ENCODE peak calls at places on chromosome 4, in four cellular contexts. C is cardiac muscle cell, U is A549, L is mammary epithelial cell. K is an unnamed sample.

GRCh38 chr4:102326951-102327350 is 18.3 kb downstream of the SLC39A8 start:
- DNase-seq in L (no peak), C (no peak), U (no peak), K (no peak)

GRCh38 chr4:73127839-73128448 is 58.4 kb upstream of the COX18 start:
- DNase-seq in U (peak; percentile 8), L (no peak), C (peak; percentile 4), K (peak; percentile 23)

GRCh38 chr4:7540654-7541413 is 106.1 kb upstream of the PSAPL1 start:
- DNase-seq in U (no peak), C (no peak), L (no peak), K (no peak)

GRCh38 chr4:166972071-166972470 is 262.2 kb downstream of the SPOCK3 start:
- DNase-seq in L (peak; percentile 70), C (no peak), U (no peak), K (peak; percentile 22)

GRCh38 chr4:55247521-55247920 is 98.5 kb upstream of the SRD5A3 start:
- DNase-seq in U (no peak), C (no peak), L (no peak), K (no peak)

GRCh38 chr4:102474736-102475504 is 26.2 kb upstream of the NFKB1 start:
- DNase-seq in U (no peak), C (no peak), L (no peak), K (no peak)

GRCh38 chr4:14919785-14920184 is 82.5 kb upstream of the CPEB2 start:
- DNase-seq in L (no peak), U (no peak), C (no peak), K (no peak)

GRCh38 chr4:3396611-3397010 is 45.2 kb upstream of the HGFAC start:
- DNase-seq in C (no peak), L (no peak), U (no peak), K (no peak)

GRCh38 chr4:40548256-40548655 is 81.4 kb downstream of the RBM47 start:
- DNase-seq in U (no peak), C (no peak), L (no peak), K (peak; percentile 31)

GRCh38 chr4:165604181-165604580 is 225.4 kb downstream of the CPE start:
- DNase-seq in C (no peak), U (no peak), L (no peak), K (no peak)

GRCh38 chr4:70630162-70630561 is 1.6 kb downstream of the ENAM start:
- DNase-seq in C (no peak), L (no peak), U (no peak), K (no peak)

GRCh38 chr4:8148785-8149435 is 9.7 kb downstream of the ABLIM2 start:
- DNase-seq in U (no peak), L (no peak), C (no peak), K (no peak)

GRCh38 chr4:46649390-46649789 is 259.5 kb upstream of the GABRA2 start:
- DNase-seq in U (no peak), L (no peak), C (no peak), K (no peak)

GRCh38 chr4:24689212-24689611 is 104.9 kb upstream of the DHX15 start:
- DNase-seq in U (no peak), C (no peak), L (no peak), K (no peak)

GRCh38 chr4:184284742-184285141 is 67.1 kb upstream of the ENPP6 start:
- DNase-seq in C (no peak), U (no peak), L (no peak), K (no peak)

GRCh38 chr4:23932935-23933334 is 43.1 kb upstream of the PPARGC1A start:
- DNase-seq in L (no peak), U (no peak), C (no peak), K (no peak)

GRCh38 chr4:136651278-136651667 is 881.0 kb downstream of the PCDH18 start:
- DNase-seq in L (no peak), C (no peak), U (no peak), K (no peak)

GRCh38 chr4:143382539-143382938 is 45.9 kb downstream of the GAB1 start:
- DNase-seq in U (no peak), L (peak; percentile 35), C (no peak), K (no peak)

GRCh38 chr4:179625391-179625790 is 2183.2 kb upstream of the AGA start:
- DNase-seq in C (no peak), U (no peak), L (no peak), K (no peak)

GRCh38 chr4:138775890-138776289 is 239.7 kb upstream of the NOCT start:
- DNase-seq in L (no peak), C (peak; percentile 37), U (no peak), K (no peak)

GRCh38 chr4:179750374-179750773 is 2308.1 kb upstream of the AGA start:
- DNase-seq in C (peak; percentile 30), U (no peak), L (no peak), K (no peak)

GRCh38 chr4:106615407-106615945 is 246.9 kb upstream of the GIMD1 start:
- DNase-seq in L (no peak), U (no peak), C (no peak), K (no peak)

GRCh38 chr4:73726000-73726399 is 14.4 kb upstream of the CXCL8 start:
- DNase-seq in U (peak; percentile 52), L (peak; percentile 93), C (no peak), K (no peak)

GRCh38 chr4:76600447-76600846 is 165.4 kb downstream of the SHROOM3 start:
- DNase-seq in U (no peak), C (no peak), L (no peak), K (no peak)

GRCh38 chr4:184417802-184418511 is 56.4 kb downstream of the IRF2 start:
- DNase-seq in L (peak; percentile 99), U (peak; percentile 69), C (no peak), K (no peak)

GRCh38 chr4:129358571-129358970 is 262.6 kb downstream of the C4orf33 start:
- DNase-seq in L (peak; percentile 55), C (no peak), U (no peak), K (no peak)

GRCh38 chr4:17189322-17189721 is 290.9 kb upstream of the LDB2 start:
- DNase-seq in U (no peak), C (no peak), L (no peak), K (peak; percentile 22)

GRCh38 chr4:99809326-99809725 is 7.3 kb upstream of the DAPP1 start:
- DNase-seq in L (no peak), U (no peak), C (no peak), K (no peak)

GRCh38 chr4:680931-681645 is 6.7 kb downstream of the MYL5 start:
- DNase-seq in L (no peak), C (peak; percentile 81), U (no peak), K (peak; percentile 52)

GRCh38 chr4:124953059-124953850 is 240.7 kb upstream of the ANKRD50 start:
- DNase-seq in U (no peak), C (no peak), L (peak; percentile 73), K (no peak)

GRCh38 chr4:41932988-41933387 is 2.2 kb upstream of the TMEM33 start:
- DNase-seq in C (no peak), L (no peak), U (no peak), K (no peak)

GRCh38 chr4:41933997-41934812 is 1.0 kb upstream of the TMEM33 start:
- DNase-seq in U (no peak), L (no peak), C (no peak), K (peak; percentile 54)

GRCh38 chr4:41939016-41939623 is 3.9 kb downstream of the TMEM33 start:
- DNase-seq in C (no peak), L (peak; percentile 74), U (no peak), K (no peak)

GRCh38 chr4:41935652-41936021 is 408 bp downstream of the TMEM33 start:
- DNase-seq in L (peak; percentile 36), U (peak; percentile 8), C (no peak), K (no peak)

DNA sequence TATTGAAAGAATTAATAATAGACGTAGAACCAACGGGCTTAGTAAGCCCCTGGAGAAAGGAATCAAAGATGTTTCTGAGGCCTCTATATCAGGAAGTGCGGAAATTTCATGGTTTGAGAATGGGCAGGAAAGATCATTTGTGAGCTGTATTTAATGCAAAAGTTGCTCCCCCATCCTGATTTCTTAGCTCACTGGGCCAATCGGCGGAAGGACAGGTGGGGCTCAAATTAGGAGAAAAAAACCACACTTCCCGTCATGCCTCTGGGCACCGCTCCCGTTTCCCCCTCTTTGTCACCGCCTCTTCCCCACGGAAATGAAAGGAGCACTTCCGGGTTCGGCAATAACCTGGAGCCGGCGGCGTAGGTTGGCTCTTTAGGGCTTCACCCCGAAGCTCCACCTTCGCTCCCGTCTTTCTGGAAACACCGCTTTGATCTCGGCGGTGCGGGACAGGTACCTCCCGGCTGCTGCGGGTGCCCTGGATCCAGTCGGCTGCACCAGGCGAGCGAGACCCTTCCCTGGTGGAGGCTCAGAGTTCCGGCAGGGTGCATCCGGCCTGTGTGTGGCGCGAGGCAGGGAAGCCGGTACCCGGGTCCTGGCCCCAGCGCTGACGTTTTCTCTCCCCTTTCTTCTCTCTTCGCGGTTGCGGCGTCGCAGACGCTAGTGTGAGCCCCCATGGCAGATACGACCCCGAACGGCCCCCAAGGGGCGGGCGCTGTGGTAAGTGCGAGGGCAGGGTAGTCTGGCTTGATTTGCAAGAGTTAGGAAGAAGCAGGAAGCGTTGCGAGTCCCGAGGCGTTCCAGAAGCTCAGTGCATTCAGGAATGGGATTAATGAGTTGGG is at the start of gene TMEM33:
- DNase-seq in U (peak; percentile 68), C (peak; percentile 88), L (peak; percentile 90), K (peak; percentile 93)
- H3K4me1 ChIP-seq in U (peaks cover 31% of the 10 kb centered on the region), C (peaks cover 8% of the 10 kb centered on the region), L (peaks cover 26% of the 10 kb centered on the region), K (peaks cover 12% of the 10 kb centered on the region)

DNA sequence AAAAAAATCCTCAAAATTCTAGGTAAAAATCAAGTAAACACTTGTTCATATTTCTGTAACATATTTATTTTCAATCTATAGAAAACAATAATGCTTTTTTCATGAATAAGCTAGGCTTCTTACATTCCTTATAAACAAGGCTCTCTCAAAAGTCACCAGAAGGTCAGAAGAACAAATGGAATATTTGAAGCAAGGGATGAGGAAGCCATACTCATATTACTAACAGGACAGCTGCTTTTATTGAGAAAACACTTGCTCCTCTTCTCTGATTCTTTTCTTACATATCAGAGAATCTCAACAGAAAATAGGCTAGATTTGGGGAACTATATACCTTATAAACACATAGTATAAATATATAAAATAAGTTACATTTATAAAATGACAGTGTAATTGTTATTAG is 67.9 kb downstream of the METTL14 start:
- DNase-seq in C (no peak), U (no peak), L (no peak), K (no peak)
- H3K4me1 ChIP-seq in C (peaks cover 8% of the 10 kb centered on the region), U (no peaks in the 10 kb centered on the region), L (no peaks in the 10 kb centered on the region), K (peaks cover 33% of the 10 kb centered on the region)

GRCh38 chr4:111016416-111016815 is 393.5 kb upstream of the PITX2 start:
- DNase-seq in U (no peak), C (no peak), L (no peak), K (no peak)
- H3K4me1 ChIP-seq in U (no peaks in the 10 kb centered on the region), C (no peaks in the 10 kb centered on the region), L (no peaks in the 10 kb centered on the region), K (no peaks in the 10 kb centered on the region)

GRCh38 chr4:48046059-48046458 is 29.5 kb downstream of the NIPAL1 start:
- DNase-seq in C (no peak), L (no peak), U (no peak), K (no peak)
- H3K4me1 ChIP-seq in C (peaks cover 25% of the 10 kb centered on the region), L (no peaks in the 10 kb centered on the region), U (no peaks in the 10 kb centered on the region), K (no peaks in the 10 kb centered on the region)